ENCODE peak calls at places on chromosomes 16 and 17, in eight cellular contexts. X, Y, W, H, V, L, J and G are unnamed samples.

GRCh38 chr16:31709181-31709580 is 164.4 kb upstream of the ZNF267 start:
- DNase-seq in X (no peak), Y (no peak), W (no peak), H (no peak), V (no peak), L (no peak), J (no peak), G (no peak)

GRCh38 chr17:50394711-50395110 is 2.6 kb downstream of the LRRC59 start:
- DNase-seq in X (no peak), Y (no peak), W (no peak), H (no peak), V (no peak), L (no peak), J (no peak), G (no peak)

GRCh38 chr16:11260596-11260966 is 4.6 kb upstream of the SOCS1 start:
- DNase-seq in X (no peak), Y (no peak), W (no peak), H (no peak), V (no peak), L (no peak), J (no peak), G (no peak)

GRCh38 chr16:27258241-27258734 is 10.3 kb downstream of the NSMCE1 start:
- DNase-seq in X (peak; percentile 73), Y (no peak), W (no peak), H (no peak), V (no peak), L (no peak), J (no peak), G (no peak)

GRCh38 chr16:35753559-35754390 is 2294.4 kb downstream of the TP53TG3F start:
- DNase-seq in X (no peak), Y (no peak), W (no peak), H (no peak), V (no peak), L (no peak), J (no peak), G (no peak)

GRCh38 chr16:84597518-84598390 is 20.1 kb downstream of the COTL1 start:
- DNase-seq in X (no peak), Y (no peak), W (no peak), H (no peak), V (peak; percentile 37), L (peak; percentile 52), J (no peak), G (no peak)

GRCh38 chr17:76090517-76091135 is 11.6 kb downstream of the ZACN start:
- DNase-seq in X (no peak), Y (peak; percentile 14), W (no peak), H (no peak), V (no peak), L (no peak), J (no peak), G (no peak)

GRCh38 chr17:57515662-57516211 is 229.4 kb downstream of the CCDC182 start:
- DNase-seq in X (no peak), Y (no peak), W (no peak), H (no peak), V (no peak), L (no peak), J (no peak), G (no peak)

GRCh38 chr16:25151996-25152395 is 40.5 kb downstream of the LCMT1 start:
- DNase-seq in X (peak; percentile 58), Y (no peak), W (no peak), H (no peak), V (no peak), L (no peak), J (peak; percentile 87), G (no peak)

GRCh38 chr17:4340914-4341615 is 25.4 kb downstream of the UBE2G1 start:
- DNase-seq in X (peak; percentile 55), Y (no peak), W (no peak), H (no peak), V (no peak), L (no peak), J (no peak), G (no peak)

GRCh38 chr16:89623511-89624232 is 10.2 kb downstream of the DPEP1 start:
- DNase-seq in X (no peak), Y (no peak), W (no peak), H (no peak), V (no peak), L (no peak), J (no peak), G (no peak)

GRCh38 chr17:8145811-8146210 is 6.4 kb downstream of the PER1 start:
- DNase-seq in X (no peak), Y (no peak), W (no peak), H (no peak), V (no peak), L (no peak), J (no peak), G (no peak)

GRCh38 chr16:73232555-73233422 is 184.9 kb upstream of the ZFHX3 start:
- DNase-seq in X (peak; percentile 100), Y (no peak), W (no peak), H (peak; percentile 47), V (no peak), L (no peak), J (peak; percentile 36), G (no peak)

GRCh38 chr16:17404903-17405691 is 65.7 kb downstream of the XYLT1 start:
- DNase-seq in X (peak; percentile 49), Y (peak; percentile 20), W (no peak), H (peak; percentile 93), V (no peak), L (no peak), J (no peak), G (no peak)

GRCh38 chr16:77991701-77992100 is 30.6 kb upstream of the CLEC3A start:
- DNase-seq in X (no peak), Y (no peak), W (no peak), H (no peak), V (no peak), L (no peak), J (no peak), G (no peak)
- H3K27ac ChIP-seq in X (no peak overlapping the region), Y (no peak overlapping the region), W (no peak overlapping the region), H (no peak overlapping the region), V (no peak overlapping the region), L (no peak overlapping the region), J (no peak overlapping the region), G (no peak overlapping the region)

GRCh38 chr16:1552129-1552528 is 18.7 kb downstream of the TMEM204 start:
- DNase-seq in X (no peak), Y (no peak), W (no peak), H (peak; percentile 51), V (no peak), L (no peak), J (no peak), G (no peak)
- H3K4me1 ChIP-seq in X (no peaks in the 10 kb centered on the region), Y (no peaks in the 10 kb centered on the region), W (peaks cover 22% of the 10 kb centered on the region), H (peaks cover 10% of the 10 kb centered on the region), V (peaks cover 11% of the 10 kb centered on the region), L (peaks cover 10% of the 10 kb centered on the region), J (no peaks in the 10 kb centered on the region), G (peaks cover 15% of the 10 kb centered on the region)

DNA sequence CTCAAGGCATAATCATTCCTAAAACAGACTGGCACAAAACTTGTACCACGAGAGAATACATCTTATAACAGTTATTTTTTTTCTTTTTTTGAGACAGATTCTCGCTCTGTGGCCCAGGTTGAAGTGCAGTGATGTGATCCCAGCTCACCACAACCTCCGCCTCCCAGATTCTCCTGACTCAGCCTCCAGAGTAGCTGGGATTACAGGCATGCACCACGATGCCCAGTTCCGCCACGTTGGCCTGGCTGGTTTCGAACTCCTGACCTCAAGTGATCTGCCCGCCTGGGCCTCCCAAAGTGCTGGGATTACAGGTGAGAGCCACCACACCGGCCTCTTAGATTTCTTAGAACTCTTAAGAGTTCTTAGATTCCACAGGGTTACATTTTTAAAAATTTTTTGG is 4.1 kb downstream of the NUFIP2 start:
- DNase-seq in X (no peak), Y (no peak), W (no peak), H (no peak), V (no peak), L (no peak), J (no peak), G (no peak)
- H3K4me3 ChIP-seq in X (no peak overlapping the region), Y (no peak overlapping the region), W (no peak overlapping the region), H (no peak overlapping the region), V (no peak overlapping the region), L (no peak overlapping the region), J (no peak overlapping the region), G (no peak overlapping the region)

GRCh38 chr16:88116121-88116900 is 165.1 kb downstream of the BANP start:
- DNase-seq in X (peak; percentile 77), Y (no peak), W (no peak), H (peak; percentile 40), V (no peak), L (no peak), J (no peak), G (no peak)
- H3K27ac ChIP-seq in X (peak overlapping the region; percentile 7), Y (no peak overlapping the region), W (no peak overlapping the region), H (no peak overlapping the region), V (no peak overlapping the region), L (no peak overlapping the region), J (no peak overlapping the region), G (no peak overlapping the region)

GRCh38 chr17:81731271-81731670 is 19.2 kb downstream of the SLC25A10 start:
- DNase-seq in X (peak; percentile 49), Y (no peak), W (no peak), H (no peak), V (no peak), L (no peak), J (no peak), G (no peak)
- H3K4me1 ChIP-seq in X (peaks cover 5% of the 10 kb centered on the region), Y (peaks cover 23% of the 10 kb centered on the region), W (no peaks in the 10 kb centered on the region), H (no peaks in the 10 kb centered on the region), V (no peaks in the 10 kb centered on the region), L (no peaks in the 10 kb centered on the region), J (peaks cover 33% of the 10 kb centered on the region), G (no peaks in the 10 kb centered on the region)

GRCh38 chr16:15900901-15901465 is 12.6 kb upstream of the CEP20 start:
- DNase-seq in X (no peak), Y (no peak), W (no peak), H (no peak), V (no peak), L (no peak), J (no peak), G (no peak)
- H3K4me3 ChIP-seq in X (no peak overlapping the region), Y (no peak overlapping the region), W (no peak overlapping the region), H (no peak overlapping the region), V (no peak overlapping the region), L (no peak overlapping the region), J (no peak overlapping the region), G (no peak overlapping the region)

GRCh38 chr16:71540-72341 is 690 bp downstream of the RHBDF1 start:
- DNase-seq in X (peak; percentile 76), Y (peak; percentile 91), W (peak; percentile 97), H (peak; percentile 91), V (no peak), L (no peak), J (peak; percentile 42), G (no peak)
- H3K27ac ChIP-seq in X (peak overlapping the region; percentile 87), Y (peak overlapping the region; percentile 71), W (peak overlapping the region; percentile 95), H (peak overlapping the region; percentile 87), V (no peak overlapping the region), L (no peak overlapping the region), J (peak overlapping the region; percentile 84), G (no peak overlapping the region)

DNA sequence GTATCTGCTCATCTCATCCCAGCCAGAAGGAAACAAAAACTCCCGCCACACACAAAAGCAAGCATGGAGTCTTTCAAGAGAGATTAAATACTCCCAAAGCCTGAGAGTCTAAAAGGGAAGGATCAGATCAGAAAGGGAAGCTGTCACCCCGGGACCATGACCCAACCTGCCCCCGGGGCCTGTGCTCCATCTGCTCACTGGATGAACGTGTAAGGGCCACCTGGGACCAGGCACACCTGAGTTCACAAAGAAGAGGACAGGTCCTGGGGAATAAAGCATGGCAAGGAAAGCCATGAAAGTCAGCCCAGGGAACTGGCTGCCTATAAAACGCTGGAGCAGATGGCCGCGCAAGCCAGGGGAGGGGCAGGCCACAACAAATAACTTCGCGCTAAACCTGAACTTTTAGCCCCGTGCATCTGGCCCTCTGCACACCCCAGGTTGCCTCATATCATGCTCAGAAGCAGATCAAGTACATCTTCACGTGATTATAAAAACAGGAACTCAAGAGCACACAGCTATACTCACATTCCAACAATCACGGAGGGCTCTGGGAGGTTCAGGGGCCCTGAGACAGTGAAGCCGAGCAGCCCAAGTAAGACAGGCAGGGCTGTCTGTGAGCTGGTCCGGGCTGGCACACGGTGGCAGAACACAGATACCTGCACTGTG is 3.4 kb downstream of the TMEM11 start:
- DNase-seq in X (no peak), Y (peak; percentile 58), W (no peak), H (no peak), V (no peak), L (no peak), J (no peak), G (no peak)
- H3K4me1 ChIP-seq in X (peaks cover 7% of the 10 kb centered on the region), Y (peaks cover 22% of the 10 kb centered on the region), W (peaks cover 46% of the 10 kb centered on the region), H (peaks cover 16% of the 10 kb centered on the region), V (peaks cover 39% of the 10 kb centered on the region), L (peaks cover 39% of the 10 kb centered on the region), J (peaks cover 10% of the 10 kb centered on the region), G (peaks cover 25% of the 10 kb centered on the region)